ENCODE peak calls at places on chromosomes 12 and 14, in eight cellular contexts. One of them, this sample, is unnamed.

GRCh38 chr14:45112886-45113772 is 21.2 kb downstream of the FKBP3 start:
- DNase-seq in stomach: no peak
- DNase-seq in heart right ventricle: no peak
- DNase-seq in A172: no peak
- DNase-seq in kidney: no peak
- DNase-seq in fibroblast of the conjunctiva: no peak
- DNase-seq in NCI-H2081: peak; percentile 49
- DNase-seq in HuH-7: no peak
- DNase-seq in this sample: no peak

GRCh38 chr12:1217191-1217949 is 226.3 kb downstream of the ERC1 start:
- DNase-seq in stomach: no peak
- DNase-seq in heart right ventricle: no peak
- DNase-seq in A172: peak; percentile 46
- DNase-seq in kidney: no peak
- DNase-seq in fibroblast of the conjunctiva: peak; percentile 40
- DNase-seq in NCI-H2081: peak; percentile 14
- DNase-seq in HuH-7: no peak
- DNase-seq in this sample: no peak

GRCh38 chr14:61247935-61248334 is 33.2 kb downstream of the TMEM30B start:
- DNase-seq in stomach: no peak
- DNase-seq in heart right ventricle: no peak
- DNase-seq in A172: no peak
- DNase-seq in kidney: no peak
- DNase-seq in fibroblast of the conjunctiva: no peak
- DNase-seq in NCI-H2081: no peak
- DNase-seq in HuH-7: no peak
- DNase-seq in this sample: no peak

GRCh38 chr12:76106631-76107030 is 22.1 kb upstream of the NAP1L1 start:
- DNase-seq in stomach: no peak
- DNase-seq in heart right ventricle: no peak
- DNase-seq in A172: peak; percentile 54
- DNase-seq in kidney: no peak
- DNase-seq in fibroblast of the conjunctiva: no peak
- DNase-seq in NCI-H2081: no peak
- DNase-seq in HuH-7: no peak
- DNase-seq in this sample: no peak

GRCh38 chr12:6236641-6236940 is 36.4 kb downstream of the CD9 start:
- DNase-seq in stomach: no peak
- DNase-seq in heart right ventricle: no peak
- DNase-seq in A172: no peak
- DNase-seq in kidney: peak; percentile 39
- DNase-seq in fibroblast of the conjunctiva: no peak
- DNase-seq in NCI-H2081: no peak
- DNase-seq in HuH-7: no peak
- DNase-seq in this sample: no peak

GRCh38 chr12:58509116-58509885 is 411.0 kb downstream of the LRIG3 start:
- DNase-seq in stomach: no peak
- DNase-seq in heart right ventricle: no peak
- DNase-seq in A172: peak; percentile 65
- DNase-seq in kidney: no peak
- DNase-seq in fibroblast of the conjunctiva: no peak
- DNase-seq in NCI-H2081: no peak
- DNase-seq in HuH-7: no peak
- DNase-seq in this sample: no peak

GRCh38 chr12:59452259-59452658 is 143.6 kb upstream of the SLC16A7 start:
- DNase-seq in stomach: no peak
- DNase-seq in heart right ventricle: no peak
- DNase-seq in A172: peak; percentile 74
- DNase-seq in kidney: no peak
- DNase-seq in fibroblast of the conjunctiva: peak; percentile 48
- DNase-seq in NCI-H2081: no peak
- DNase-seq in HuH-7: no peak
- DNase-seq in this sample: no peak

GRCh38 chr14:26204954-26205479 is 392.8 kb downstream of the NOVA1 start:
- DNase-seq in stomach: peak; percentile 25
- DNase-seq in heart right ventricle: peak; percentile 24
- DNase-seq in A172: no peak
- DNase-seq in kidney: peak; percentile 74
- DNase-seq in fibroblast of the conjunctiva: no peak
- DNase-seq in NCI-H2081: peak; percentile 68
- DNase-seq in HuH-7: no peak
- DNase-seq in this sample: no peak

GRCh38 chr14:103260629-103261124 is 73.4 kb upstream of the EIF5 start:
- DNase-seq in stomach: peak; percentile 67
- DNase-seq in heart right ventricle: peak; percentile 36
- DNase-seq in A172: peak; percentile 40
- DNase-seq in kidney: peak; percentile 82
- DNase-seq in fibroblast of the conjunctiva: no peak
- DNase-seq in NCI-H2081: peak; percentile 54
- DNase-seq in HuH-7: peak; percentile 48
- DNase-seq in this sample: no peak

GRCh38 chr14:95313707-95314106 is 6.0 kb downstream of the CLMN start:
- DNase-seq in stomach: peak; percentile 61
- DNase-seq in heart right ventricle: peak; percentile 59
- DNase-seq in A172: no peak
- DNase-seq in kidney: peak; percentile 93
- DNase-seq in fibroblast of the conjunctiva: peak; percentile 61
- DNase-seq in NCI-H2081: no peak
- DNase-seq in HuH-7: peak; percentile 59
- DNase-seq in this sample: no peak

GRCh38 chr12:23815810-23816209 is 133.7 kb downstream of the SOX5 start:
- DNase-seq in stomach: no peak
- DNase-seq in heart right ventricle: no peak
- DNase-seq in A172: no peak
- DNase-seq in kidney: no peak
- DNase-seq in fibroblast of the conjunctiva: no peak
- DNase-seq in NCI-H2081: no peak
- DNase-seq in HuH-7: no peak
- DNase-seq in this sample: no peak

GRCh38 chr14:70268760-70269159 is 80.0 kb upstream of the SLC8A3 start:
- DNase-seq in stomach: no peak
- DNase-seq in heart right ventricle: no peak
- DNase-seq in A172: no peak
- DNase-seq in kidney: no peak
- DNase-seq in fibroblast of the conjunctiva: no peak
- DNase-seq in NCI-H2081: peak; percentile 8
- DNase-seq in HuH-7: no peak
- DNase-seq in this sample: no peak

GRCh38 chr12:56142184-56142784 is 10.1 kb upstream of the MYL6B start:
- DNase-seq in stomach: no peak
- DNase-seq in heart right ventricle: no peak
- DNase-seq in A172: no peak
- DNase-seq in kidney: peak; percentile 44
- DNase-seq in fibroblast of the conjunctiva: no peak
- DNase-seq in NCI-H2081: no peak
- DNase-seq in HuH-7: no peak
- DNase-seq in this sample: no peak